ENCODE peak calls at places on chromosome 5, in four cellular contexts. A, B, C and H are unnamed samples.
A peak's percentile ranks its signal among the peaks of the same experiment; 100 is the strongest.

GRCh38 chr5:58024151-58024550 is 435.7 kb downstream of the PLK2 start:
- DNase-seq in A (no peak), B (no peak), C (no peak), H (no peak)

GRCh38 chr5:68251804-68252648 is 36.5 kb downstream of the PIK3R1 start:
- DNase-seq in A (peak; percentile 96), B (no peak), C (peak; percentile 3), H (no peak)

GRCh38 chr5:14753947-14754346 is 89.4 kb downstream of the OTULIN start:
- DNase-seq in A (no peak), B (no peak), C (no peak), H (no peak)

GRCh38 chr5:42929871-42930270 is 110.2 kb downstream of the ANXA2R start:
- DNase-seq in A (no peak), B (no peak), C (no peak), H (no peak)

GRCh38 chr5:2128696-2129340 is 246.1 kb upstream of the IRX4 start:
- DNase-seq in A (no peak), B (no peak), C (no peak), H (no peak)

GRCh38 chr5:179618923-179619554 is 4.4 kb downstream of the HNRNPH1 start:
- DNase-seq in A (no peak), B (no peak), C (peak; percentile 40), H (peak; percentile 32)

GRCh38 chr5:133232911-133233310 is 181.1 kb downstream of the HSPA4 start:
- DNase-seq in A (no peak), B (no peak), C (no peak), H (no peak)

GRCh38 chr5:61232490-61232889 is 70.2 kb upstream of the SMIM15 start:
- DNase-seq in A (no peak), B (no peak), C (no peak), H (no peak)

GRCh38 chr5:79202076-79202475 is 33.9 kb upstream of the JMY start:
- DNase-seq in A (no peak), B (no peak), C (no peak), H (no peak)

GRCh38 chr5:119417891-119418781 is 34.2 kb upstream of the HSD17B4 start:
- DNase-seq in A (peak; percentile 92), B (peak; percentile 71), C (no peak), H (no peak)

GRCh38 chr5:79932510-79933504 is 58.3 kb downstream of the MTX3 start:
- DNase-seq in A (peak; percentile 49), B (no peak), C (no peak), H (no peak)

GRCh38 chr5:191949-192690 is 825 bp downstream of the LRRC14B start:
- DNase-seq in A (no peak), B (no peak), C (no peak), H (no peak)

GRCh38 chr5:133754575-133755169 is 142.3 kb upstream of the FSTL4 start:
- DNase-seq in A (no peak), B (no peak), C (peak; percentile 44), H (peak; percentile 40)

GRCh38 chr5:81505672-81506071 is 111.7 kb upstream of the ACOT12 start:
- DNase-seq in A (no peak), B (no peak), C (no peak), H (no peak)

GRCh38 chr5:73823508-73823925 is 197.5 kb downstream of the ARHGEF28 start:
- DNase-seq in A (no peak), B (peak; percentile 75), C (peak; percentile 25), H (peak; percentile 4)

GRCh38 chr5:171445910-171446516 is 26.6 kb downstream of the FGF18 start:
- DNase-seq in A (peak; percentile 22), B (no peak), C (no peak), H (no peak)

GRCh38 chr5:120447706-120448239 is 16.3 kb upstream of the PRR16 start:
- DNase-seq in A (no peak), B (no peak), C (peak; percentile 10), H (peak; percentile 3)

GRCh38 chr5:91386120-91386519 is 3.0 kb upstream of the ARRDC3 start:
- DNase-seq in A (no peak), B (no peak), C (no peak), H (no peak)

GRCh38 chr5:78638423-78638822 is 10.1 kb downstream of the LHFPL2 start:
- DNase-seq in A (peak; percentile 94), B (peak; percentile 78), C (peak; percentile 65), H (peak; percentile 74)

GRCh38 chr5:113214026-113214425 is 220.8 kb downstream of the TSSK1B start:
- DNase-seq in A (no peak), B (no peak), C (no peak), H (no peak)

GRCh38 chr5:142290574-142291299 is 34.1 kb downstream of the SPRY4 start:
- DNase-seq in A (no peak), B (no peak), C (peak; percentile 59), H (no peak)

GRCh38 chr5:29148581-29148980 is 2044.9 kb upstream of the CDH6 start:
- DNase-seq in A (no peak), B (no peak), C (no peak), H (no peak)

GRCh38 chr5:135269828-135270545 is 129.0 kb downstream of the MACROH2A1 start:
- DNase-seq in A (no peak), B (peak; percentile 60), C (no peak), H (no peak)

GRCh38 chr5:149851211-149851610 is 93.4 kb downstream of the PDE6A start:
- DNase-seq in A (no peak), B (no peak), C (no peak), H (no peak)

GRCh38 chr5:51734677-51735076 is 351.4 kb downstream of the ISL1 start:
- DNase-seq in A (no peak), B (no peak), C (no peak), H (no peak)

GRCh38 chr5:119355244-119355635 is 579 bp upstream of the TNFAIP8 start:
- DNase-seq in A (no peak), B (no peak), C (no peak), H (no peak)

GRCh38 chr5:140575309-140575708 is 10.7 kb downstream of the SLC35A4 start:
- DNase-seq in A (no peak), B (no peak), C (peak; percentile 2), H (no peak)

GRCh38 chr5:133938932-133939331 is 29.5 kb downstream of the C5orf15 start:
- DNase-seq in A (no peak), B (no peak), C (peak; percentile 34), H (no peak)

GRCh38 chr5:136769900-136770684 is 404.7 kb upstream of the TRPC7 start:
- DNase-seq in A (peak; percentile 38), B (no peak), C (peak; percentile 72), H (peak; percentile 53)

GRCh38 chr5:131630208-131630962 is 4.6 kb downstream of the RAPGEF6 start:
- DNase-seq in A (no peak), B (no peak), C (peak; percentile 48), H (no peak)

GRCh38 chr5:141778683-141779082 is 96.7 kb upstream of the ARAP3 start:
- DNase-seq in A (no peak), B (no peak), C (no peak), H (no peak)

GRCh38 chr5:71872465-71872864 is 153.4 kb downstream of the CARTPT start:
- DNase-seq in A (no peak), B (no peak), C (peak; percentile 25), H (no peak)

GRCh38 chr5:20030125-20030524 is 42.1 kb upstream of the CDH18 start:
- DNase-seq in A (no peak), B (no peak), C (no peak), H (no peak)